ENCODE peak calls at places on chromosomes 7 and 10, in five cellular contexts. O is NCI-H1092, R is T-cell, E is endothelial cell, P is aorta. F is an unnamed sample.

GRCh38 chr10:68096913-68097509 is 12.3 kb upstream of the MYPN start:
- DNase-seq in O (no peak), R (no peak), E (no peak), P (no peak), F (no peak)

GRCh38 chr10:102505462-102506115 is 1.8 kb downstream of the SUFU start:
- DNase-seq in O (no peak), R (no peak), E (no peak), P (peak), F (no peak)

GRCh38 chr10:31321396-31321941 is 2.5 kb downstream of the ZEB1 start:
- DNase-seq in O (no peak), R (peak), E (no peak), P (no peak), F (no peak)

GRCh38 chr7:137642467-137642866 is 204.3 kb downstream of the DGKI start:
- DNase-seq in O (no peak), R (no peak), E (no peak), P (no peak), F (no peak)

GRCh38 chr10:70380350-70381135 is 1.9 kb downstream of the LRRC20 start:
- DNase-seq in O (no peak), R (no peak), E (no peak), P (no peak), F (no peak)

GRCh38 chr10:51031995-51032394 is 42.3 kb upstream of the PRKG1 start:
- DNase-seq in O (no peak), R (no peak), E (no peak), P (no peak), F (no peak)

GRCh38 chr10:77741746-77742145 is 104.1 kb upstream of the KCNMA1 start:
- DNase-seq in O (no peak), R (no peak), E (no peak), P (no peak), F (no peak)

GRCh38 chr7:30159698-30160143 is 24.9 kb downstream of the MTURN start:
- DNase-seq in O (no peak), R (no peak), E (no peak), P (no peak), F (peak)

GRCh38 chr7:69429817-69430501 is 168.3 kb upstream of the AUTS2 start:
- DNase-seq in O (peak), R (no peak), E (peak), P (peak), F (peak)

GRCh38 chr7:1292972-1293830 is 60.5 kb downstream of the UNCX start:
- DNase-seq in O (no peak), R (no peak), E (no peak), P (no peak), F (peak)

GRCh38 chr7:137000621-137001020 is 132.2 kb downstream of the CHRM2 start:
- DNase-seq in O (no peak), R (no peak), E (no peak), P (no peak), F (no peak)

GRCh38 chr10:31940839-31941653 is 12.4 kb upstream of the ARHGAP12 start:
- DNase-seq in O (no peak), R (no peak), E (no peak), P (peak), F (no peak)

GRCh38 chr7:71682841-71683341 is 550.9 kb downstream of the GALNT17 start:
- DNase-seq in O (no peak), R (no peak), E (no peak), P (no peak), F (peak)

GRCh38 chr7:142478479-142479220 is 220.8 kb upstream of the PRSS58 start:
- DNase-seq in O (no peak), R (no peak), E (peak), P (no peak), F (no peak)

GRCh38 chr10:117720931-117721826 is 178.6 kb downstream of the EMX2 start:
- DNase-seq in O (no peak), R (no peak), E (no peak), P (no peak), F (no peak)

GRCh38 chr10:83952273-83952672 is 187.0 kb upstream of the GHITM start:
- DNase-seq in O (no peak), R (no peak), E (no peak), P (no peak), F (no peak)

GRCh38 chr7:106731207-106731606 is 70.2 kb upstream of the CCDC71L start:
- DNase-seq in O (no peak), R (no peak), E (no peak), P (no peak), F (no peak)

GRCh38 chr10:103504181-103504783 is 10.8 kb downstream of the NEURL1 start:
- DNase-seq in O (no peak), R (peak), E (no peak), P (peak), F (peak)

GRCh38 chr10:81680374-81680773 is 194.6 kb upstream of the NRG3 start:
- DNase-seq in O (no peak), R (no peak), E (no peak), P (no peak), F (no peak)

GRCh38 chr7:111756687-111757178 is 194.4 kb upstream of the IMMP2L start:
- DNase-seq in O (no peak), R (no peak), E (no peak), P (peak), F (peak)

GRCh38 chr10:119595715-119596515 is 849 bp downstream of the TIAL1 start:
- DNase-seq in O (no peak), R (peak), E (peak), P (peak), F (peak)

GRCh38 chr7:103343758-103344452 is 662 bp downstream of the DNAJC2 start:
- DNase-seq in O (no peak), R (peak), E (no peak), P (no peak), F (no peak)

GRCh38 chr7:318476-319266 is 28.7 kb downstream of the FOXL3 start:
- DNase-seq in O (peak), R (no peak), E (no peak), P (no peak), F (peak)

F was measured in kidney.